ENCODE peak calls at places on chromosomes 11 and 22, in nine cellular contexts. One of them, this sample, is unnamed.

GRCh38 chr11:44036811-44037657 is 10.7 kb upstream of the ACCSL start:
- DNase-seq in upper lobe of left lung: peak; percentile 86
- DNase-seq in transverse colon: peak; percentile 62
- DNase-seq in SK-N-SH: peak; percentile 80
- DNase-seq in suprapubic skin: peak; percentile 82
- DNase-seq in sigmoid colon: peak; percentile 93
- DNase-seq in HepG2: peak; percentile 63
- DNase-seq in H1: peak; percentile 61
- DNase-seq in GM12878: peak; percentile 4
- DNase-seq in this sample: peak; percentile 66

GRCh38 chr11:126394036-126394435 is 38.5 kb downstream of the ST3GAL4 start:
- DNase-seq in upper lobe of left lung: no peak
- DNase-seq in transverse colon: no peak
- DNase-seq in SK-N-SH: no peak
- DNase-seq in suprapubic skin: no peak
- DNase-seq in sigmoid colon: no peak
- DNase-seq in HepG2: no peak
- DNase-seq in H1: no peak
- DNase-seq in GM12878: no peak
- DNase-seq in this sample: no peak

GRCh38 chr11:68331338-68331947 is 19.1 kb downstream of the LRP5 start:
- DNase-seq in upper lobe of left lung: no peak
- DNase-seq in transverse colon: peak; percentile 51
- DNase-seq in SK-N-SH: no peak
- DNase-seq in suprapubic skin: no peak
- DNase-seq in sigmoid colon: no peak
- DNase-seq in HepG2: peak; percentile 88
- DNase-seq in H1: no peak
- DNase-seq in GM12878: no peak
- DNase-seq in this sample: no peak

GRCh38 chr11:33575311-33575710 is 125.3 kb downstream of the C11orf91 start:
- DNase-seq in upper lobe of left lung: no peak
- DNase-seq in transverse colon: no peak
- DNase-seq in SK-N-SH: no peak
- DNase-seq in suprapubic skin: no peak
- DNase-seq in sigmoid colon: no peak
- DNase-seq in HepG2: no peak
- DNase-seq in H1: no peak
- DNase-seq in GM12878: peak; percentile 32
- DNase-seq in this sample: no peak

GRCh38 chr22:50613291-50613981 is 12.8 kb downstream of the MAPK8IP2 start:
- DNase-seq in upper lobe of left lung: peak; percentile 92
- DNase-seq in transverse colon: peak; percentile 89
- DNase-seq in SK-N-SH: peak; percentile 39
- DNase-seq in suprapubic skin: no peak
- DNase-seq in sigmoid colon: no peak
- DNase-seq in HepG2: peak; percentile 71
- DNase-seq in H1: no peak
- DNase-seq in GM12878: no peak
- DNase-seq in this sample: peak; percentile 95

GRCh38 chr11:125777309-125777708 is 1.3 kb downstream of the PATE2 start:
- DNase-seq in upper lobe of left lung: no peak
- DNase-seq in transverse colon: no peak
- DNase-seq in SK-N-SH: no peak
- DNase-seq in suprapubic skin: no peak
- DNase-seq in sigmoid colon: no peak
- DNase-seq in HepG2: no peak
- DNase-seq in H1: no peak
- DNase-seq in GM12878: no peak
- DNase-seq in this sample: no peak

GRCh38 chr22:36162127-36163034 is 1.8 kb upstream of the APOL3 start:
- DNase-seq in upper lobe of left lung: peak; percentile 6
- DNase-seq in transverse colon: no peak
- DNase-seq in SK-N-SH: no peak
- DNase-seq in suprapubic skin: no peak
- DNase-seq in sigmoid colon: no peak
- DNase-seq in HepG2: no peak
- DNase-seq in H1: no peak
- DNase-seq in GM12878: peak; percentile 70
- DNase-seq in this sample: no peak

GRCh38 chr11:783581-784015 is 6.3 kb downstream of the CEND1 start:
- DNase-seq in upper lobe of left lung: peak; percentile 89
- DNase-seq in transverse colon: peak; percentile 82
- DNase-seq in SK-N-SH: peak; percentile 91
- DNase-seq in suprapubic skin: peak; percentile 91
- DNase-seq in sigmoid colon: peak; percentile 86
- DNase-seq in HepG2: no peak
- DNase-seq in H1: peak; percentile 94
- DNase-seq in GM12878: no peak
- DNase-seq in this sample: peak; percentile 89

GRCh38 chr11:74288161-74288560 is 23.3 kb downstream of the P4HA3 start:
- DNase-seq in upper lobe of left lung: no peak
- DNase-seq in transverse colon: no peak
- DNase-seq in SK-N-SH: no peak
- DNase-seq in suprapubic skin: no peak
- DNase-seq in sigmoid colon: no peak
- DNase-seq in HepG2: no peak
- DNase-seq in H1: no peak
- DNase-seq in GM12878: no peak
- DNase-seq in this sample: no peak

GRCh38 chr11:110988731-110989130 is 256.8 kb upstream of the POU2AF2 start:
- DNase-seq in upper lobe of left lung: no peak
- DNase-seq in transverse colon: no peak
- DNase-seq in SK-N-SH: no peak
- DNase-seq in suprapubic skin: no peak
- DNase-seq in sigmoid colon: no peak
- DNase-seq in HepG2: no peak
- DNase-seq in H1: no peak
- DNase-seq in GM12878: no peak
- DNase-seq in this sample: no peak

GRCh38 chr22:40610329-40610850 is 26.1 kb downstream of the MRTFA start:
- DNase-seq in upper lobe of left lung: no peak
- DNase-seq in transverse colon: no peak
- DNase-seq in SK-N-SH: no peak
- DNase-seq in suprapubic skin: no peak
- DNase-seq in sigmoid colon: no peak
- DNase-seq in HepG2: no peak
- DNase-seq in H1: no peak
- DNase-seq in GM12878: no peak
- DNase-seq in this sample: no peak

GRCh38 chr11:30585067-30585891 is 874 bp downstream of the MPPED2 start:
- DNase-seq in upper lobe of left lung: no peak
- DNase-seq in transverse colon: no peak
- DNase-seq in SK-N-SH: peak; percentile 79
- DNase-seq in suprapubic skin: peak; percentile 80
- DNase-seq in sigmoid colon: peak; percentile 74
- DNase-seq in HepG2: no peak
- DNase-seq in H1: no peak
- DNase-seq in GM12878: no peak
- DNase-seq in this sample: peak; percentile 28

GRCh38 chr22:46827072-46827780 is 64.8 kb downstream of the TBC1D22A start:
- DNase-seq in upper lobe of left lung: no peak
- DNase-seq in transverse colon: no peak
- DNase-seq in SK-N-SH: peak; percentile 15
- DNase-seq in suprapubic skin: no peak
- DNase-seq in sigmoid colon: no peak
- DNase-seq in HepG2: peak; percentile 37
- DNase-seq in H1: peak; percentile 54
- DNase-seq in GM12878: no peak
- DNase-seq in this sample: no peak
- TF ChIP-seq EP300 in upper lobe of left lung: no peak
- TF ChIP-seq EP300 in transverse colon: no peak
- TF ChIP-seq EP300 in SK-N-SH: no peak
- TF ChIP-seq EP300 in suprapubic skin: no peak
- TF ChIP-seq EP300 in sigmoid colon: no peak
- TF ChIP-seq EP300 in HepG2: no peak
- TF ChIP-seq EP300 in H1: no peak
- TF ChIP-seq EP300 in GM12878: no peak
- TF ChIP-seq EP300 in this sample: no peak

GRCh38 chr11:3994030-3994640 is 100.5 kb upstream of the RRM1 start:
- DNase-seq in upper lobe of left lung: no peak
- DNase-seq in transverse colon: no peak
- DNase-seq in SK-N-SH: no peak
- DNase-seq in suprapubic skin: no peak
- DNase-seq in sigmoid colon: no peak
- DNase-seq in HepG2: peak; percentile 9
- DNase-seq in H1: no peak
- DNase-seq in GM12878: no peak
- DNase-seq in this sample: no peak
- TF ChIP-seq POLR2AphosphoS5 in upper lobe of left lung: no peak
- TF ChIP-seq POLR2AphosphoS5 in transverse colon: no peak
- TF ChIP-seq POLR2AphosphoS5 in SK-N-SH: no peak
- TF ChIP-seq POLR2AphosphoS5 in suprapubic skin: no peak
- TF ChIP-seq POLR2AphosphoS5 in sigmoid colon: no peak
- TF ChIP-seq POLR2AphosphoS5 in HepG2: no peak
- TF ChIP-seq POLR2AphosphoS5 in H1: no peak
- TF ChIP-seq POLR2AphosphoS5 in GM12878: no peak
- TF ChIP-seq POLR2AphosphoS5 in this sample: no peak

GRCh38 chr11:79501688-79502087 is 60.9 kb upstream of the TENM4 start:
- DNase-seq in upper lobe of left lung: no peak
- DNase-seq in transverse colon: no peak
- DNase-seq in SK-N-SH: no peak
- DNase-seq in suprapubic skin: no peak
- DNase-seq in sigmoid colon: no peak
- DNase-seq in HepG2: no peak
- DNase-seq in H1: no peak
- DNase-seq in GM12878: no peak
- DNase-seq in this sample: no peak
- TF ChIP-seq EP300 in upper lobe of left lung: no peak
- TF ChIP-seq EP300 in transverse colon: no peak
- TF ChIP-seq EP300 in SK-N-SH: no peak
- TF ChIP-seq EP300 in suprapubic skin: no peak
- TF ChIP-seq EP300 in sigmoid colon: no peak
- TF ChIP-seq EP300 in HepG2: no peak
- TF ChIP-seq EP300 in H1: no peak
- TF ChIP-seq EP300 in GM12878: no peak
- TF ChIP-seq EP300 in this sample: no peak

DNA sequence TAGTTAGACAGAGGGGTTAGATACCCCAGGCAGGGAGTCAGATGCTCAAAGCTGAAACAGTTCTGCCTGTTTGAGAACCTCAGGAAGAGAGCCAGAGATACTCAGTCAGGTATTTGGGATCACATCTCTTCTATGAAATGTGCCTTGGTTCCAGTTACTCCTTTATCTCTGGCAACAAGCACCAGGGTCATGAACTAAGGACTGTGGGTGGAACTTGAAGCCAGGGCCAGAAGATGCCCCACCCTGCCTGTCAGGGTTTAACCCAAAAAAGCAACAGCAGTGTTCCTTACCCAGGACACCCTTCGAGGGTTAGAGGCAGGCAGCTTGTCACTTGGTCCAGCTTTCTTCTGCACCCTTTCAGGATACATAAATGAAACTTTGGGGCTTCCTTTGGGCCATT is 15.0 kb upstream of the WT1 start:
- DNase-seq in upper lobe of left lung: no peak
- DNase-seq in transverse colon: no peak
- DNase-seq in SK-N-SH: no peak
- DNase-seq in suprapubic skin: no peak
- DNase-seq in sigmoid colon: no peak
- DNase-seq in HepG2: no peak
- DNase-seq in H1: no peak
- DNase-seq in GM12878: no peak
- DNase-seq in this sample: peak; percentile 5
- TF ChIP-seq POLR2AphosphoS5 in upper lobe of left lung: no peak
- TF ChIP-seq POLR2AphosphoS5 in transverse colon: no peak
- TF ChIP-seq POLR2AphosphoS5 in SK-N-SH: no peak
- TF ChIP-seq POLR2AphosphoS5 in suprapubic skin: no peak
- TF ChIP-seq POLR2AphosphoS5 in sigmoid colon: no peak
- TF ChIP-seq POLR2AphosphoS5 in HepG2: no peak
- TF ChIP-seq POLR2AphosphoS5 in H1: no peak
- TF ChIP-seq POLR2AphosphoS5 in GM12878: no peak
- TF ChIP-seq POLR2AphosphoS5 in this sample: no peak

GRCh38 chr11:95147364-95147905 is 57.8 kb downstream of the ENDOD1 start:
- DNase-seq in upper lobe of left lung: peak; percentile 35
- DNase-seq in transverse colon: no peak
- DNase-seq in SK-N-SH: peak; percentile 85
- DNase-seq in suprapubic skin: no peak
- DNase-seq in sigmoid colon: peak; percentile 80
- DNase-seq in HepG2: peak; percentile 14
- DNase-seq in H1: no peak
- DNase-seq in GM12878: no peak
- DNase-seq in this sample: no peak
- TF ChIP-seq EP300 in upper lobe of left lung: no peak
- TF ChIP-seq EP300 in transverse colon: no peak
- TF ChIP-seq EP300 in SK-N-SH: peak; percentile 96
- TF ChIP-seq EP300 in suprapubic skin: no peak
- TF ChIP-seq EP300 in sigmoid colon: peak; percentile 90
- TF ChIP-seq EP300 in HepG2: no peak
- TF ChIP-seq EP300 in H1: no peak
- TF ChIP-seq EP300 in GM12878: no peak
- TF ChIP-seq EP300 in this sample: no peak

GRCh38 chr22:37940698-37941376 is 12.6 kb downstream of the C22orf23 start:
- DNase-seq in upper lobe of left lung: no peak
- DNase-seq in transverse colon: no peak
- DNase-seq in SK-N-SH: no peak
- DNase-seq in suprapubic skin: no peak
- DNase-seq in sigmoid colon: no peak
- DNase-seq in HepG2: no peak
- DNase-seq in H1: no peak
- DNase-seq in GM12878: no peak
- DNase-seq in this sample: no peak

DNA sequence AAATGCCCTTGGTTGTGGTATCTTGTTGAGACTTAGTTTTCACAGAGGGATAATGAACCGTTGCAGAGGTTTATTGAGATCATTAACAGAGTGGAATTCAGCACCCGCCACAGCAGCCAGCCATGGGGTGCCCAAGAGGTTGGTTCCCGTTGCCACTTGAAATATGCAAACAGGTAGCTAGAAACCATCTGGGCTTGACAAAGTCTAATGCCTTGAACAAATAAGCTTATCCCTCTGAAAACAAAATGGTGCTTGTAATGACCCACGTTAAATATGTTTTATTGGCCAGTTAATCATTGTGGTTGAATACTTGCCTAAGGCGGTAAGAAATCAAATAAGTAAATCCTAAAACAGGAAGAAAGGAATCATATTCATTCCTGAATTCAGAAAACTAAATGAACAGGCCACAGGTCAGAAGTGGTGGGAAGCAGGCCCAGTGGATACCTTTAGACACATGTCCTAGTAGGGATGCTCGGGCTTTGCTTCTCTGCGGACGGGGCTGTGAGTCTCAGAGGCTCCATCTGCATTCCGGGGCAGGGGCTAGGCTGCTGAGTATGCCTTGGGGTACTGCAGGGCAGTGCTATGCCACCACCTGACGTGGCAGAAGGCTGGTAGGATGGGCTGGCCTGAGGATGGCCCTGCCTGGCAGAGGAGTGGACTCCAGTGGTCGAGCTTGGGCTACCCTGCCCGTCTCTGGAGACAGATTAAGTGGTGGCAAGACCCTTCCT is 9.8 kb downstream of the C22orf23 start:
- DNase-seq in upper lobe of left lung: no peak
- DNase-seq in transverse colon: no peak
- DNase-seq in SK-N-SH: no peak
- DNase-seq in suprapubic skin: no peak
- DNase-seq in sigmoid colon: no peak
- DNase-seq in HepG2: no peak
- DNase-seq in H1: no peak
- DNase-seq in GM12878: no peak
- DNase-seq in this sample: no peak
- TF ChIP-seq POLR2AphosphoS5 in upper lobe of left lung: no peak
- TF ChIP-seq POLR2AphosphoS5 in transverse colon: no peak
- TF ChIP-seq POLR2AphosphoS5 in SK-N-SH: no peak
- TF ChIP-seq POLR2AphosphoS5 in suprapubic skin: no peak
- TF ChIP-seq POLR2AphosphoS5 in sigmoid colon: no peak
- TF ChIP-seq POLR2AphosphoS5 in HepG2: no peak
- TF ChIP-seq POLR2AphosphoS5 in H1: no peak
- TF ChIP-seq POLR2AphosphoS5 in GM12878: no peak
- TF ChIP-seq POLR2AphosphoS5 in this sample: no peak

GRCh38 chr11:116482716-116483115 is 290.1 kb downstream of the BUD13 start:
- DNase-seq in upper lobe of left lung: no peak
- DNase-seq in transverse colon: no peak
- DNase-seq in SK-N-SH: no peak
- DNase-seq in suprapubic skin: no peak
- DNase-seq in sigmoid colon: no peak
- DNase-seq in HepG2: no peak
- DNase-seq in H1: no peak
- DNase-seq in GM12878: no peak
- DNase-seq in this sample: no peak
- TF ChIP-seq EP300 in upper lobe of left lung: no peak
- TF ChIP-seq EP300 in transverse colon: no peak
- TF ChIP-seq EP300 in SK-N-SH: no peak
- TF ChIP-seq EP300 in suprapubic skin: no peak
- TF ChIP-seq EP300 in sigmoid colon: no peak
- TF ChIP-seq EP300 in HepG2: no peak
- TF ChIP-seq EP300 in H1: no peak
- TF ChIP-seq EP300 in GM12878: no peak
- TF ChIP-seq EP300 in this sample: no peak